ENCODE peak calls at places on chromosomes 1 and 21, in ten cellular contexts. V is CD8-positive, alpha-beta T cell; S is fibroblast of pulmonary artery; T is HFFc6; X is foreskin fibroblast; A is neural progenitor cell; R is mesothelial cell of epicardium; U is right atrium auricular region; P is prostate gland; H is IMR-90. F is an unnamed sample.

GRCh38 chr21:29372063-29372802 is 73.5 kb downstream of the BACH1 start:
- DNase-seq in A (peak; percentile 81), V (peak; percentile 57), T (peak; percentile 68), P (peak; percentile 76), S (peak; percentile 90), U (peak; percentile 60), X (peak; percentile 62), R (no peak), H (peak; percentile 84), F (peak; percentile 65)

GRCh38 chr1:33137800-33138199 is 44.0 kb downstream of the TRIM62 start:
- DNase-seq in P (no peak), V (peak; percentile 55), H (peak; percentile 27), R (peak; percentile 61), A (peak; percentile 87), T (no peak), U (no peak), S (peak; percentile 54), X (no peak), F (peak; percentile 52)

GRCh38 chr21:35885942-35886541 is 174.3 kb downstream of the SETD4 start:
- DNase-seq in S (no peak), V (no peak), T (no peak), R (no peak), P (no peak), U (no peak), A (no peak), H (no peak), X (no peak), F (no peak)

GRCh38 chr21:28152729-28153128 is 839.9 kb downstream of the LTN1 start:
- DNase-seq in U (no peak), H (peak; percentile 12), S (no peak), V (no peak), R (no peak), A (no peak), P (no peak), X (no peak), T (no peak), F (no peak)

GRCh38 chr1:17260738-17261137 is 11.8 kb downstream of the PADI3 start:
- DNase-seq in V (no peak), S (no peak), X (no peak), H (no peak), P (no peak), R (no peak), U (no peak), A (no peak), T (no peak), F (no peak)

GRCh38 chr1:37989381-37989930 is 366 bp downstream of the SF3A3 start:
- DNase-seq in R (no peak), P (no peak), V (no peak), T (no peak), U (no peak), H (peak; percentile 23), X (no peak), A (peak; percentile 75), S (no peak), F (no peak)

GRCh38 chr1:161772397-161772796 is 6.3 kb downstream of the ATF6 start:
- DNase-seq in R (no peak), A (no peak), S (peak; percentile 72), P (no peak), V (no peak), U (no peak), X (no peak), H (no peak), T (no peak), F (no peak)

GRCh38 chr1:105865546-105865945 is 1190.9 kb upstream of the PRMT6 start:
- DNase-seq in A (no peak), H (no peak), V (no peak), S (no peak), P (no peak), X (no peak), T (no peak), R (no peak), U (no peak), F (no peak)

GRCh38 chr1:16151985-16152384 is 3.9 kb downstream of the EPHA2 start:
- DNase-seq in A (no peak), T (no peak), R (no peak), V (no peak), X (no peak), S (no peak), U (no peak), P (no peak), H (no peak), F (no peak)

GRCh38 chr1:16152521-16153087 is 3.3 kb downstream of the EPHA2 start:
- DNase-seq in A (peak; percentile 82), R (no peak), T (no peak), U (no peak), X (no peak), V (no peak), H (peak; percentile 44), P (no peak), S (no peak), F (no peak)

GRCh38 chr1:16150508-16150907 is 5.4 kb downstream of the EPHA2 start:
- DNase-seq in A (no peak), X (no peak), P (no peak), T (no peak), U (no peak), R (no peak), V (no peak), S (no peak), H (no peak), F (no peak)

GRCh38 chr1:16149702-16150488 is 6.0 kb downstream of the EPHA2 start:
- DNase-seq in S (no peak), H (no peak), T (no peak), A (no peak), V (no peak), R (no peak), P (no peak), U (no peak), X (no peak), F (no peak)

GRCh38 chr1:16151200-16151708 is 4.6 kb downstream of the EPHA2 start:
- DNase-seq in H (peak; percentile 63), T (no peak), R (no peak), P (no peak), V (no peak), A (peak; percentile 63), S (no peak), U (no peak), X (no peak), F (no peak)
- TF ChIP-seq CTCF in H (no peak), T (peak; percentile 20), R (no peak), P (no peak), V (no peak), A (no peak), S (no peak), U (no peak), X (no peak), F (peak; percentile 5)

GRCh38 chr1:201791051-201791774 is 37.7 kb upstream of the IPO9 start:
- DNase-seq in V (no peak), T (no peak), P (no peak), R (no peak), X (no peak), A (no peak), H (peak; percentile 28), U (peak; percentile 53), S (peak; percentile 62), F (no peak)

GRCh38 chr1:201795066-201795465 is 33.9 kb upstream of the IPO9 start:
- DNase-seq in R (no peak), S (peak; percentile 62), H (no peak), P (no peak), T (peak; percentile 36), U (no peak), X (no peak), V (no peak), A (peak; percentile 12), F (no peak)

GRCh38 chr1:201792534-201793305 is 36.2 kb upstream of the IPO9 start:
- DNase-seq in P (peak; percentile 71), S (peak; percentile 92), X (peak; percentile 67), A (peak; percentile 87), T (peak; percentile 82), U (peak; percentile 89), R (peak; percentile 72), V (peak; percentile 61), H (peak; percentile 85), F (peak; percentile 76)

GRCh38 chr1:201791775-201792166 is 37.2 kb upstream of the IPO9 start:
- DNase-seq in R (no peak), S (peak; percentile 76), U (peak; percentile 67), H (peak; percentile 63), A (no peak), T (peak; percentile 37), P (no peak), X (peak; percentile 61), V (no peak), F (no peak)

DNA sequence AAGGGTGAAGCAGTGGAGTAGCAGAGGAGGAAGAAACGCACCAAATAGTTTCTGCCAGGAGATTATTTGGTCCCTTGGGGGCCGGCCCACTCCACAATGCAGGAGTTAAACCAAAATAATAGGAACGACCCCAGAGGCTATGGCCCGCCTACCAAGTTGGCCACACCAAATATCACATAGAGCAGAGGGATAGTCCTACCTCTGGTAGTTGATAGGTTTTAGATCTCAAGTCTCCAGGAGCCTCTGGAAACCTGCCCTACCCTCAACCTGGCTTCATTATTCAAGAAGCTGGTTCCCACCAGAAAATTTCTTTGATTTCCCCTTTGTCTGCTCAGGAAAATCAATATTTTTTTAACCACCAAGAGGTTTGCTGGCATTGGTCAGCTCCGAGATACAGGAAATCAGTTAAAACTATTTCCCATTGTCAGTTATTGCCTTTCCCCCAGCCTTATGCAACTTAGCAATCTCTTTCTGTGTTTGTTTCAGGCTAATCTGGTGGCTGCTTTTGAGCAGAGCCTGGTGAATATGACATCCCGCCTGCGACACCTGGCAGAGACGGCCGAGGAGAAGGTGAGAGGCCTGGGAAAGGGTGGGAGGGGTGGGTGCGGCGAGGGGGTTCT is 35.5 kb upstream of the IPO9 start:
- DNase-seq in A (no peak), T (no peak), U (no peak), H (no peak), X (no peak), P (no peak), S (no peak), V (no peak), R (no peak), F (no peak)
- TF ChIP-seq CTCF in A (no peak), T (peak; percentile 61), U (no peak), H (no peak), X (no peak), P (no peak), S (no peak), V (no peak), R (peak; percentile 30), F (no peak)

GRCh38 chr1:53981220-53981619 is 35.1 kb downstream of the LRRC42 start:
- DNase-seq in A (no peak), P (no peak), S (no peak), H (no peak), T (no peak), X (no peak), U (no peak), R (no peak), V (no peak), F (no peak)
- TF ChIP-seq CTCF in A (no peak), P (no peak), S (no peak), H (no peak), T (no peak), X (no peak), U (no peak), R (no peak), V (no peak), F (no peak)

GRCh38 chr1:25903986-25904385 is 2.2 kb downstream of the STMN1 start:
- DNase-seq in A (no peak), H (no peak), U (no peak), P (no peak), S (no peak), X (no peak), T (no peak), R (no peak), V (no peak), F (no peak)

GRCh38 chr1:25905680-25906643 is at the start of gene STMN1:
- DNase-seq in V (peak; percentile 92), H (peak; percentile 89), A (peak; percentile 98), S (peak; percentile 90), T (peak; percentile 89), U (peak; percentile 90), P (peak; percentile 89), R (peak; percentile 90), X (peak; percentile 93), F (peak; percentile 94)

GRCh38 chr1:25906644-25907300 is 553 bp upstream of the STMN1 start:
- DNase-seq in P (peak; percentile 7), R (no peak), T (no peak), S (no peak), A (peak; percentile 74), V (no peak), X (no peak), U (no peak), H (no peak), F (peak; percentile 15)

GRCh38 chr1:25907473-25908058 is 1.3 kb upstream of the STMN1 start:
- DNase-seq in P (no peak), S (no peak), A (no peak), H (no peak), T (no peak), R (no peak), X (no peak), V (no peak), U (no peak), F (no peak)

DNA sequence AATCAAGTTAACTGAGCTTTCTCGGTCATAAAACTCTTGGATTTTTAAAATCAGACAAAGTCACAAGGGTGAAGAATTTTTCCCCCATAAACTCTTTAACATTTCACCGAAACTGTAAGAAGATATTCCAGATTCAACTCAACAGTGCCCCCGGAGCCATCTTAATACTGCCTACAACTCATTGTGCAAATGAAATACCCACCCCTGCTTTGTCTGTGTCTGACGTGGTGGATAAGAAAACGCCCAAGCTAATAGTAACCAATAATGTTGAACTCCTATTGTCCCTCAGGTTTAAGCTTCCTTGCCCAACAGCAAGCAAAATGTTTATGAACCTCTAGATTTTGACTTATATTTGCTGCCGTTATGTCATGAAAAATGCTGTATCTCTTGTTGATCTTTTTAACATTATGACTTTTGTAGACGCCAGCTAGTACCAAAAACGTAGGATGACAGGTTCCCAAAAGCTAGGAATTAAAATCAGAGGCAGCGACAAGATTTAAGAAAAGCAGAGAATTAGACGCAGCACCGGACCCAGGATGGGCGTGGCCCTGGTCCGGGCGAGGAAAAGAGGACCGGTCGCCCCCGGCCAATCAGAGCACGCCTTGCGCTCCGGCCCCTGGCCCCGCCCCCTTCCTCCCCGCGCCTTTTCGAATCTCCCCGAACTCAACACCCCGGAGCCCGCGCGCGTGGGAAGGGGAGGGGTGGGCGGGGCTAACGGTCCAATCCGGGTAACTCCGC is 1.1 kb downstream of the STMN1 start:
- DNase-seq in T (peak; percentile 83), A (peak; percentile 97), P (peak; percentile 93), R (peak; percentile 92), H (peak; percentile 88), S (peak; percentile 89), U (peak; percentile 90), V (peak; percentile 94), X (peak; percentile 87), F (peak; percentile 94)
- TF ChIP-seq CTCF in T (peak; percentile 41), A (no peak), P (no peak), R (no peak), H (no peak), S (peak; percentile 24), U (no peak), V (peak; percentile 11), X (no peak), F (no peak)

F was measured in BE2C.